ENCODE peak calls at places on chromosomes 1 and 21, in six cellular contexts. One of them, this sample, is unnamed. For H3K79me1, the result is how much of the 10 kb centered on the place peaks cover.

GRCh38 chr1:185398022-185398421 is 81.0 kb upstream of the IVNS1ABP start:
- DNase-seq in neuronal stem cell: no peak
- DNase-seq in H1: no peak
- DNase-seq in mesenchymal stem cell: no peak
- DNase-seq in mesendoderm: no peak
- DNase-seq in IMR-90: no peak
- DNase-seq in this sample: no peak

GRCh38 chr21:43936186-43936967 is 71.4 kb downstream of the AGPAT3 start:
- DNase-seq in IMR-90: no peak
- DNase-seq in mesenchymal stem cell: no peak
- DNase-seq in mesendoderm: no peak
- DNase-seq in neuronal stem cell: no peak
- DNase-seq in H1: no peak
- DNase-seq in this sample: no peak

GRCh38 chr1:100552922-100553321 is 15.0 kb downstream of the GPR88 start:
- DNase-seq in H1: no peak
- DNase-seq in IMR-90: no peak
- DNase-seq in mesenchymal stem cell: no peak
- DNase-seq in neuronal stem cell: no peak
- DNase-seq in mesendoderm: no peak
- DNase-seq in this sample: no peak

GRCh38 chr1:32703479-32704291 is 1.1 kb upstream of the SYNC start:
- DNase-seq in IMR-90: peak
- DNase-seq in neuronal stem cell: no peak
- DNase-seq in mesenchymal stem cell: peak
- DNase-seq in mesendoderm: peak
- DNase-seq in H1: no peak
- DNase-seq in this sample: peak

GRCh38 chr21:46096596-46096981 is 1.3 kb upstream of the COL6A2 start:
- DNase-seq in neuronal stem cell: no peak
- DNase-seq in IMR-90: no peak
- DNase-seq in mesendoderm: no peak
- DNase-seq in H1: peak
- DNase-seq in mesenchymal stem cell: no peak
- DNase-seq in this sample: no peak

GRCh38 chr1:169676001-169676400 is 35.4 kb downstream of the SELL start:
- DNase-seq in H1: no peak
- DNase-seq in neuronal stem cell: no peak
- DNase-seq in mesendoderm: no peak
- DNase-seq in mesenchymal stem cell: peak
- DNase-seq in IMR-90: peak
- DNase-seq in this sample: peak

GRCh38 chr1:182786223-182787001 is 3.2 kb upstream of the NPL start:
- DNase-seq in neuronal stem cell: peak
- DNase-seq in IMR-90: peak
- DNase-seq in H1: peak
- DNase-seq in mesendoderm: peak
- DNase-seq in mesenchymal stem cell: peak
- DNase-seq in this sample: peak

GRCh38 chr1:119549719-119550141 is 42.7 kb downstream of the HSD3B1 start:
- DNase-seq in mesendoderm: peak
- DNase-seq in IMR-90: peak
- DNase-seq in mesenchymal stem cell: peak
- DNase-seq in neuronal stem cell: peak
- DNase-seq in H1: peak
- DNase-seq in this sample: peak

GRCh38 chr1:161956097-161956496 is 67.6 kb downstream of the OLFML2B start:
- DNase-seq in mesenchymal stem cell: no peak
- DNase-seq in mesendoderm: no peak
- DNase-seq in neuronal stem cell: no peak
- DNase-seq in H1: no peak
- DNase-seq in IMR-90: peak
- DNase-seq in this sample: no peak

GRCh38 chr1:62038594-62039284 is 155.9 kb upstream of the L1TD1 start:
- DNase-seq in mesenchymal stem cell: no peak
- DNase-seq in IMR-90: no peak
- DNase-seq in H1: no peak
- DNase-seq in neuronal stem cell: no peak
- DNase-seq in mesendoderm: no peak
- DNase-seq in this sample: peak

GRCh38 chr1:81758213-81758612 is 42.5 kb upstream of the ADGRL2 start:
- DNase-seq in mesenchymal stem cell: no peak
- DNase-seq in neuronal stem cell: no peak
- DNase-seq in mesendoderm: peak
- DNase-seq in IMR-90: no peak
- DNase-seq in H1: no peak
- DNase-seq in this sample: peak

GRCh38 chr1:14103878-14104430 is 404.0 kb downstream of the PRDM2 start:
- DNase-seq in IMR-90: no peak
- DNase-seq in mesendoderm: no peak
- DNase-seq in H1: no peak
- DNase-seq in mesenchymal stem cell: no peak
- DNase-seq in neuronal stem cell: no peak
- DNase-seq in this sample: no peak

GRCh38 chr21:43847301-43847700 is 17.7 kb upstream of the AGPAT3 start:
- DNase-seq in neuronal stem cell: no peak
- DNase-seq in IMR-90: no peak
- DNase-seq in H1: no peak
- DNase-seq in mesendoderm: no peak
- DNase-seq in mesenchymal stem cell: no peak
- DNase-seq in this sample: no peak

GRCh38 chr1:172431224-172431623 is 10.7 kb downstream of the C1orf105 start:
- DNase-seq in IMR-90: no peak
- DNase-seq in mesendoderm: no peak
- DNase-seq in H1: no peak
- DNase-seq in mesenchymal stem cell: no peak
- DNase-seq in neuronal stem cell: no peak
- DNase-seq in this sample: no peak

GRCh38 chr1:80217377-80217986 is 1211.0 kb upstream of the ADGRL4 start:
- DNase-seq in neuronal stem cell: peak
- DNase-seq in H1: no peak
- DNase-seq in IMR-90: peak
- DNase-seq in mesendoderm: peak
- DNase-seq in mesenchymal stem cell: peak
- DNase-seq in this sample: peak

GRCh38 chr21:10430007-10430406 is 91.4 kb upstream of the TPTE start:
- DNase-seq in H1: no peak
- DNase-seq in mesenchymal stem cell: no peak
- DNase-seq in neuronal stem cell: no peak
- DNase-seq in mesendoderm: no peak
- DNase-seq in IMR-90: no peak
- DNase-seq in this sample: no peak

GRCh38 chr1:182350839-182351238 is 40.8 kb downstream of the GLUL start:
- DNase-seq in neuronal stem cell: no peak
- DNase-seq in IMR-90: no peak
- DNase-seq in H1: no peak
- DNase-seq in mesendoderm: no peak
- DNase-seq in mesenchymal stem cell: peak
- DNase-seq in this sample: no peak

GRCh38 chr1:92065042-92065441 is 10.2 kb downstream of the SETSIP start:
- DNase-seq in mesendoderm: peak
- DNase-seq in H1: no peak
- DNase-seq in IMR-90: no peak
- DNase-seq in mesenchymal stem cell: peak
- DNase-seq in neuronal stem cell: no peak
- DNase-seq in this sample: no peak

GRCh38 chr1:84260852-84261518 is 40.5 kb upstream of the SAMD13 start:
- DNase-seq in H1: no peak
- DNase-seq in mesenchymal stem cell: no peak
- DNase-seq in mesendoderm: no peak
- DNase-seq in neuronal stem cell: no peak
- DNase-seq in IMR-90: peak
- DNase-seq in this sample: no peak

GRCh38 chr1:59061876-59062275 is 235.0 kb upstream of the FGGY start:
- DNase-seq in IMR-90: peak
- DNase-seq in mesenchymal stem cell: peak
- DNase-seq in H1: no peak
- DNase-seq in neuronal stem cell: no peak
- DNase-seq in mesendoderm: peak
- DNase-seq in this sample: peak

DNA sequence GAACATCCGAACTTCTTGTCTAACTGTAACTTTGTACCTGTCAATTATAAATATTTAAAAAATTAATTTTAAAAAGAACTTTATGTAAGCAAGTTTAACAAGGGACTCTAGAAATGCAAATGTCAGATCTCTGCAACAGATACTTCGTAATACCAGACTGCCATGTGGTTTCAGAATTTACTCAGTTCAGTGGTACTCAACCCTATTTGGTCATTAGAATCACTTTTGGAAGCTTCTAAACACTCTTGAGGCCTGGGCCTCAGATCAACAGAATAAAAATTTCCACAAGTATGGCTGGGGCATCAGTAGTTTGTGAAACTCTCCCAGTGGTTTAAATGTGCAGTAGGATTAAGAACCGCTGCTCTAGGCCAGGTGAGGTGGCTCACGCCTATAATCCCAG is 139.5 kb upstream of the SMYD2 start:
- DNase-seq in neuronal stem cell: no peak
- DNase-seq in mesendoderm: no peak
- DNase-seq in H1: no peak
- DNase-seq in IMR-90: no peak
- DNase-seq in mesenchymal stem cell: no peak
- DNase-seq in this sample: no peak
- H3K79me1 ChIP-seq in neuronal stem cell: under half
- H3K79me1 ChIP-seq in mesendoderm: under half
- H3K79me1 ChIP-seq in H1: under half
- H3K79me1 ChIP-seq in IMR-90: under half
- H3K79me1 ChIP-seq in mesenchymal stem cell: under half
- H3K79me1 ChIP-seq in this sample: under half

GRCh38 chr1:15523922-15524282 is at the start of gene CASP9:
- DNase-seq in IMR-90: peak
- DNase-seq in neuronal stem cell: no peak
- DNase-seq in H1: no peak
- DNase-seq in mesenchymal stem cell: no peak
- DNase-seq in mesendoderm: no peak
- DNase-seq in this sample: peak

GRCh38 chr1:15526490-15527339 is at the start of gene DNAJC16:
- DNase-seq in mesenchymal stem cell: peak
- DNase-seq in H1: peak
- DNase-seq in mesendoderm: peak
- DNase-seq in neuronal stem cell: peak
- DNase-seq in IMR-90: peak
- DNase-seq in this sample: peak

GRCh38 chr1:15524283-15525042 is 448 bp upstream of the CASP9 start:
- DNase-seq in H1: peak
- DNase-seq in IMR-90: peak
- DNase-seq in mesendoderm: peak
- DNase-seq in mesenchymal stem cell: peak
- DNase-seq in neuronal stem cell: peak
- DNase-seq in this sample: peak

GRCh38 chr1:15526021-15526489 is 593 bp upstream of the DNAJC16 start:
- DNase-seq in IMR-90: no peak
- DNase-seq in mesenchymal stem cell: no peak
- DNase-seq in H1: no peak
- DNase-seq in mesendoderm: no peak
- DNase-seq in neuronal stem cell: no peak
- DNase-seq in this sample: no peak

DNA sequence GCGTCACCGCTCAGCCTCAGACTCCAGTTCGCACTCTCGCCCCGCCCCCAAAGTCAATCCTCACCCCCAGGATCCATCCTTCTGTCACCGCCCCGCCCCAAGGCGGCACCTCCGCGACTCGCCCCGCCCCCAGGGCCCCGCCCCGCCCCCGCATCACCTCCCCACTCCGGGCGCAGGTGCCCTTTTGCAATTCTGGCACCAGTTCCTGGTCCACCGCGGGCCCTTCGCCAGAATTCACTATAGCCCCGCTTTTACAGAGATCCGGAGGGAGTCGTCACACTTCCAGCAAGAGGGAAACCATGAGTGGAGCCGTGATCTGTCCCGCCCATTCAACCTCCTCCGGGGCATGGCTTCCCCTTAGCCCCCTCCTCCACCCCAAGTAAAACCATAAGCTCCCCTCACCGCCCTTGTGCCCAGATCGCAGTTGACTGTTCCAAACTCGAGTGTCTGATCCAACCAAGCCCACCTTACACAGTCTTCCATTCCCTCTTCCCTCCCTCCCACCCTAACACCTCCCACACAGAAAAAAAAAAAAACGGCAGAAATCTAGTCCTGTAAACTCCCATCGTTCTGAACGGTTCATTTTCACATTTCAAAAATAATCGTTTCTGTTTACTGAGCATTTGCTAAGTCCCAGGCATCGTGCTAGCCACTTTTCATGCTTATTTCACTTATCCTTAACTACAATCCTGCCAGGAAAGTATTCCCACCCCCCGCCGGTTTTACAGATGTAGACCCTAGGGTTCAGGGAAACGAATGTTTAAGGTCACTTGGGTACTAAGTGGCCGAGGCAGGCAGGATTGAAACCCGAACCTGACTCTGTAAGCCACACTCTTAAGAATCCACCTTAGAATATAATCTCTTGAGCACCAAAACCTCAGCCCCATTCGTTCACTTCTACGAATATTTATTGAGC is 1.3 kb upstream of the CASP9 start:
- DNase-seq in neuronal stem cell: peak
- DNase-seq in mesenchymal stem cell: no peak
- DNase-seq in H1: no peak
- DNase-seq in mesendoderm: peak
- DNase-seq in IMR-90: no peak
- DNase-seq in this sample: no peak
- H3K4me3 ChIP-seq in neuronal stem cell: peak
- H3K4me3 ChIP-seq in mesenchymal stem cell: peak
- H3K4me3 ChIP-seq in H1: peak
- H3K4me3 ChIP-seq in mesendoderm: peak
- H3K4me3 ChIP-seq in IMR-90: peak
- H3K4me3 ChIP-seq in this sample: peak

GRCh38 chr1:67921725-67922489 is 88.6 kb upstream of the GNG12 start:
- DNase-seq in IMR-90: peak
- DNase-seq in H1: no peak
- DNase-seq in mesendoderm: no peak
- DNase-seq in mesenchymal stem cell: no peak
- DNase-seq in neuronal stem cell: no peak
- DNase-seq in this sample: peak

GRCh38 chr1:67919714-67920113 is 86.4 kb upstream of the GNG12 start:
- DNase-seq in IMR-90: no peak
- DNase-seq in neuronal stem cell: no peak
- DNase-seq in mesendoderm: no peak
- DNase-seq in mesenchymal stem cell: no peak
- DNase-seq in H1: no peak
- DNase-seq in this sample: no peak

GRCh38 chr1:67916439-67916886 is 83.2 kb upstream of the GNG12 start:
- DNase-seq in mesenchymal stem cell: no peak
- DNase-seq in mesendoderm: no peak
- DNase-seq in H1: no peak
- DNase-seq in neuronal stem cell: no peak
- DNase-seq in IMR-90: no peak
- DNase-seq in this sample: no peak

GRCh38 chr1:67923074-67923473 is 89.8 kb upstream of the GNG12 start:
- DNase-seq in IMR-90: no peak
- DNase-seq in mesenchymal stem cell: no peak
- DNase-seq in mesendoderm: no peak
- DNase-seq in H1: no peak
- DNase-seq in neuronal stem cell: no peak
- DNase-seq in this sample: no peak

GRCh38 chr1:67918067-67918466 is 84.8 kb upstream of the GNG12 start:
- DNase-seq in mesenchymal stem cell: no peak
- DNase-seq in IMR-90: no peak
- DNase-seq in mesendoderm: no peak
- DNase-seq in neuronal stem cell: no peak
- DNase-seq in H1: no peak
- DNase-seq in this sample: no peak
- H3K79me1 ChIP-seq in mesenchymal stem cell: under half
- H3K79me1 ChIP-seq in IMR-90: under half
- H3K79me1 ChIP-seq in mesendoderm: under half
- H3K79me1 ChIP-seq in neuronal stem cell: under half
- H3K79me1 ChIP-seq in H1: under half
- H3K79me1 ChIP-seq in this sample: under half

GRCh38 chr1:206002833-206003532 is at the start of gene RAB7B:
- DNase-seq in neuronal stem cell: no peak
- DNase-seq in H1: peak
- DNase-seq in mesendoderm: no peak
- DNase-seq in IMR-90: peak
- DNase-seq in mesenchymal stem cell: peak
- DNase-seq in this sample: peak
- H3K4me3 ChIP-seq in neuronal stem cell: peak
- H3K4me3 ChIP-seq in H1: no peak
- H3K4me3 ChIP-seq in mesendoderm: no peak
- H3K4me3 ChIP-seq in IMR-90: peak
- H3K4me3 ChIP-seq in mesenchymal stem cell: peak
- H3K4me3 ChIP-seq in this sample: peak